ENCODE peak calls at places on chromosomes 11 and 22, in five cellular contexts. V, Y, K, C and U are unnamed samples. For H3K4me1, the result is how much of the 10 kb centered on the place peaks cover.

GRCh38 chr11:43639224-43639623 is 41.3 kb upstream of the HSD17B12 start:
- DNase-seq in V (no peak), Y (no peak), K (no peak), C (no peak), U (no peak)

GRCh38 chr22:19872779-19873137 is 18.1 kb upstream of the GNB1L start:
- DNase-seq in V (peak), Y (peak), K (no peak), C (no peak), U (peak)

GRCh38 chr11:103295704-103296103 is 186.5 kb downstream of the DYNC2H1 start:
- DNase-seq in V (no peak), Y (no peak), K (no peak), C (no peak), U (no peak)

GRCh38 chr22:37369536-37369935 is 57.7 kb downstream of the ELFN2 start:
- DNase-seq in V (no peak), Y (no peak), K (no peak), C (no peak), U (no peak)

GRCh38 chr11:27720277-27720830 is 20.1 kb upstream of the BDNF start:
- DNase-seq in V (no peak), Y (no peak), K (peak), C (peak), U (peak)

GRCh38 chr11:34926101-34926830 is 9.8 kb downstream of the PDHX start:
- DNase-seq in V (no peak), Y (no peak), K (no peak), C (no peak), U (no peak)

GRCh38 chr11:126063510-126063858 is 818 bp upstream of the CDON start:
- DNase-seq in V (no peak), Y (no peak), K (no peak), C (no peak), U (no peak)

GRCh38 chr11:98099371-98099770 is 921.4 kb upstream of the CNTN5 start:
- DNase-seq in V (no peak), Y (no peak), K (no peak), C (no peak), U (no peak)

GRCh38 chr11:44538375-44539054 is 26.9 kb upstream of the CD82 start:
- DNase-seq in V (no peak), Y (peak), K (peak), C (peak), U (peak)

GRCh38 chr11:130175898-130176297 is 16.3 kb downstream of the ST14 start:
- DNase-seq in V (no peak), Y (no peak), K (no peak), C (no peak), U (no peak)

GRCh38 chr11:130170345-130170744 is 10.8 kb downstream of the ST14 start:
- DNase-seq in V (no peak), Y (no peak), K (no peak), C (no peak), U (no peak)

GRCh38 chr11:130174642-130175041 is 15.1 kb downstream of the ST14 start:
- DNase-seq in V (no peak), Y (no peak), K (no peak), C (no peak), U (no peak)

GRCh38 chr11:130168105-130168504 is 8.5 kb downstream of the ST14 start:
- DNase-seq in V (no peak), Y (no peak), K (no peak), C (no peak), U (no peak)

GRCh38 chr11:130171534-130171933 is 12.0 kb downstream of the ST14 start:
- DNase-seq in V (no peak), Y (no peak), K (no peak), C (no peak), U (no peak)
- H3K4me1 ChIP-seq in V (under half), Y (under half), K (under half), C (under half), U (under half)

DNA sequence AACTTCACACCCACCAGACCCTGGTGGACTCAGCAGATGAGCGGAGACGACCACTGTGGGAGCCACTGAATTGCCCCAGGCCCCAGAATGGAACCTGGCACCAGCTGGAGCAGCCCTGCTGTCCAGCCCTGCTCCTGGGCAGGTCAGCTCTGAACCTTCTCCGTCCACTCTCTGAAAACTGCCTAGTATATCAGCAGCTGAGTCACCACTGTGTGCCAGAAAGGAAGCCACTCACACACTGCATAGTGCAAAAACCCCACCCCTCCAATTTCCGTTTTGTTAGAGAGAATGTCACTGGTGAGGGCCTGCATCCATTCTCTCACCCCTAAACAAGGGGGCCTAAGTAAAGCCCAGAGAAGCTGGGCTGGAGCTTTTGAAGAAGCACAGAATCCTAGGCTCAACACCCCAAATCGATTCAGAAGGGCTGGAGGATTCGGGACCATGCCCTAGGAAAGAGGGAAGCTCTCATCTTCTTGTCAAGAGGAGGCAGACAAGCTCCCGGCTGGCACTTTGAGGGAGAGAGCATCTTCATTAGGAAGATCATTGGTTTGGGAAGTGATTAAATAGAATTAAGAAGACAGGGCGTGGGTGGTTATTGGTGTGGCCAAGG is 44.5 kb downstream of the GALNT18 start:
- DNase-seq in V (no peak), Y (no peak), K (no peak), C (no peak), U (no peak)
- H3K27ac ChIP-seq in V (no peak), Y (no peak), K (no peak), C (no peak), U (no peak)

DNA sequence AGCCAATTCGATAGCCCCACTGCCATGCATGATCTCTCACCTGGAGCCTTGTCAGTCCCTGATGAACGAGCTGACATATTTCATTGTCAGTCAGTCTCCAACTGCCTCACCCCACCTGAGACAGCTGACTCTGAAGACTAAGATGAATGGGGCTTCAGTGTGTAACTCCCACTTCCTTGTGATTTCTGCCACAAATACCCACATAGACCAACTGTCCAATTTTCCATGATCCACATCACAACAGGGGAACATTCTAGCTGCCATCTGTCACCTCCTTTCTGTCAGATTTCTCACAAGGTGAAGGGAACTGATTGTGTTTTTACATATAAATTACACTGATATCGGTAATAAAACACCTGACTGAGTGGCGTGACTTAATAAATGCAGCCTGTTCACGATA is 206.5 kb downstream of the FAM181B start:
- DNase-seq in V (no peak), Y (no peak), K (no peak), C (no peak), U (no peak)
- TF ChIP-seq EP300 in V (no peak), Y (no peak), K (no peak), C (no peak), U (no peak)

GRCh38 chr22:46780453-46780852 is 18.0 kb downstream of the TBC1D22A start:
- DNase-seq in V (no peak), Y (no peak), K (no peak), C (no peak), U (no peak)

GRCh38 chr22:46781291-46781690 is 18.8 kb downstream of the TBC1D22A start:
- DNase-seq in V (no peak), Y (no peak), K (no peak), C (no peak), U (no peak)

GRCh38 chr22:46779023-46779422 is 16.6 kb downstream of the TBC1D22A start:
- DNase-seq in V (no peak), Y (no peak), K (no peak), C (no peak), U (no peak)

GRCh38 chr22:46779651-46780050 is 17.2 kb downstream of the TBC1D22A start:
- DNase-seq in V (no peak), Y (no peak), K (no peak), C (no peak), U (no peak)

DNA sequence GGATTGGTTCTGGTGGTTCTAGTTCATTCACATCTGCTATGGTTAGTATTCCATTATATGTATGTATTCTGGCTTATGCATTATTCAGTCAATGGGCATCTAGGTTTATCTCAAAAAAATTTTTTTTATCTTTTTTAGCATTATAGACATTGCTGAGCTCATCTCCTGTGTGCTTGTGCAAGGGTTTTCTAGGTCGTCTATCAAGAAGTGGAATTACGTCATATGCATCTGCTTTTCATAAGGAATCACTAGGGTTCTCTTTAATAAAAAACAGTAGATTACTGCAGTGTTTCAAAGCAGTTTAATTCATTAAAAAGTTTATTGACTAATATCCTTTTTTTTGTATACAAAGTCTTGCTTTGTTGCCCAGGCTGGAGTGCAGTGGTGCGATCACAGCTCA is 21.3 kb downstream of the TBC1D22A start:
- DNase-seq in V (no peak), Y (no peak), K (no peak), C (no peak), U (no peak)
- H3K4me1 ChIP-seq in V (under half), Y (under half), K (under half), C (under half), U (under half)

DNA sequence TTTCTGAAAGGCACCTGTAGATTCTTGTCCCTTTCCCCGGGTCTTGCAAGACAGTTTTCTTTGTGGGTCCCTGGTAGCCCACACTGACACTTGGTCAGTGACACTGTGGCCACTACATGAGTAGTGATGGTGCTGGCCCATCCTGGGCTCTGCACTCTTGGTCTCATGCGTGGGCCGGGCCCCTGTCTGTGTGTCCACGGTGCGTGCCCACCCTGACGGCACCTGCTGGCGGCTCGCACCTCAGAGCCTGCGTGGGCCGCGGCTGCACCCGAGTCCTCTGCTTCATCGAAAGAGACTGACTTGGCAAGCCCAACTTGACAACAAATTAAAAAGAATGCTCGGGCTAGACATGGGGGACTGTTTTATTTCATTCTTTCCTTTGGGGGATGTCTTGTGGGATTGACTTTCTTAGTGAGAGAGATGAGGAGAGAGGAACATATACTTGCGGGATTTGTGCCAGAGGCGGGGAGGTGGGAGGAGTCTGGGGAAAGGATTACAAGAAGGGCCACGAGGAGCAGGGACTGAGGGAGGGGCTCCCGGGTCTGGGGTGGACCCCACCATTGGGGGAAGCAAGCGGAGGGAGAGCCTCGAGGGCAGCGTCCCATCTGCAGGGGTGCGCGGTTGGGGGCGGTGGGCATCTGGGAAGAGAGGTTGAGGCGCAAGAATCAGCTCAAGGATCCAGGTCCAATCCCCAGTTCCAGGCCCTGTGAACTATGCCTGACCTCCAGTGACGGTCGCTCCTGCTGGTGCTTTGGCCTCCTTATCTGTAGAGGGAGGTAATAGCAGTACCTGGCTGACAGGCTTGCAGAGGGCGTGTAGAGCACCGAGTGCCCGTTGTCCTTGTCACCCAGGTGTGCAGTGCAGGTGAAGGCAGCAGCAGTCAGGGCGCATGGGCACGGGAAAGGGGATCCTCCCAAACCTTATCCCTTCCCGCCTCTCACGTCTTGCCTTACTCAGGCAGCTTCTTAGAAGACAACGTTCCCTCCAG is 37.8 kb downstream of the ADAMTS15 start:
- DNase-seq in V (no peak), Y (peak), K (no peak), C (peak), U (no peak)
- H3K27ac ChIP-seq in V (no peak), Y (peak), K (no peak), C (no peak), U (no peak)

GRCh38 chr11:24298126-24298525 is 198.7 kb upstream of the LUZP2 start:
- DNase-seq in V (no peak), Y (no peak), K (no peak), C (no peak), U (no peak)
- TF ChIP-seq EP300 in V (no peak), Y (no peak), K (no peak), C (no peak), U (no peak)

DNA sequence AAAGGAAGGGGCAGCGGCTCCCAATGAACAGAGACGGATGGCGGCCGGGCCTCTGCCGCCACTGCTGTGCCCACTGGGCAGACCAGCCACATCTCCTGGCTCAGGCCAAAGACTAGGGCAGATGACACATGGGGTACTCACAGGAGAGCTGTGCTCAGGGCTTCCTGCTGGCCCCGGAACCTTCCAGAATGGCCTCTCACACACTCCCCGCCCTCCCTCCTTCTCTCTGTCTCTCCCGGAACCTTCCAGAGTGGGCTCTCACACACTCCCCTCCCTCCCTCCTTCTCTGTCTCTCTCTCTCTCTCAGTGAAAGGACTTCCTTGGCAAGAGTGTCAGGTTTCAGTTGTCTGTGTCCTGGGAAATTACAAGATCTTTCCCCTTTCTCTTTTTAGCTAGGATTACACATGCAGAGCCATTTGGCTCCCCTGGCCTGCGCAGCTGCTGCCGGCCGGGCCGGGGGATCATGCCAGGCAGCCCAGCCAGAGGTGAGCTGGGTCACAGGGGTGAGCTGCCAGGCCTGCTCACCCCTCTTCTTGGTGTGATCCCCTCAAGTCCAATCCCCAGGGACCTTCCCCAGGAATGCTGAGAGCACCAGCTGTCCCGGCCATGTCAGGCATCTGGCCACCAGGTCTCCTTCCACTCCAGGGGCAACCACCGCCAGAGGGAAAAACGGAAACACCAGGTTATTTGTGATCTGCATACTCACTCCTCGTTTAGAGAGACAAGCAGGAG is 45.3 kb upstream of the ADA2 start:
- DNase-seq in V (no peak), Y (no peak), K (no peak), C (no peak), U (peak)
- H3K4me1 ChIP-seq in V (under half), Y (under half), K (under half), C (under half), U (under half)